ENCODE peak calls at places on chromosomes 13 and 19, in ten cellular contexts. X is heart left ventricle; E is body of pancreas; A is ascending aorta; V is small intestine; Y is CD8-positive, alpha-beta memory T cell; H is tibial artery; T is stomach; C is left lung; I is ovary. U is an unnamed sample.

GRCh38 chr13:101624210-101624922 is 171.9 kb downstream of the ITGBL1 start:
- DNase-seq in Y (no peak), V (no peak), A (no peak), X (no peak), E (no peak), C (no peak), I (no peak), T (no peak), H (no peak), U (peak; percentile 8)

GRCh38 chr13:59413121-59413520 is 750.6 kb downstream of the DIAPH3 start:
- DNase-seq in A (no peak), V (no peak), Y (no peak), I (no peak), C (no peak), H (no peak), E (no peak), X (no peak), T (no peak), U (no peak)

GRCh38 chr19:46919324-46919723 is 58.5 kb downstream of the ARHGAP35 start:
- DNase-seq in V (no peak), C (no peak), H (no peak), E (no peak), T (no peak), Y (no peak), I (no peak), X (no peak), A (no peak), U (no peak)

GRCh38 chr19:56137405-56137804 is 3.7 kb upstream of the ZNF444 start:
- DNase-seq in H (no peak), A (no peak), I (no peak), X (no peak), Y (no peak), V (peak; percentile 86), T (peak; percentile 93), E (peak; percentile 96), C (peak; percentile 73), U (no peak)

GRCh38 chr13:110334256-110334655 is 27.2 kb downstream of the COL4A2 start:
- DNase-seq in Y (no peak), I (no peak), C (no peak), A (no peak), E (no peak), X (no peak), V (no peak), H (peak; percentile 34), T (no peak), U (no peak)

GRCh38 chr19:1425102-1425842 is 12.9 kb upstream of the RPS15 start:
- DNase-seq in I (no peak), H (no peak), X (no peak), T (no peak), E (no peak), Y (no peak), A (no peak), C (no peak), V (no peak), U (no peak)

GRCh38 chr19:41356984-41357739 is 3.4 kb upstream of the TGFB1 start:
- DNase-seq in A (no peak), H (no peak), Y (no peak), I (no peak), C (no peak), V (no peak), X (no peak), T (no peak), E (peak; percentile 15), U (peak; percentile 54)

GRCh38 chr19:42352216-42352892 is 26.9 kb downstream of the MEGF8 start:
- DNase-seq in X (no peak), A (no peak), E (no peak), Y (no peak), H (no peak), I (no peak), C (no peak), V (no peak), T (no peak), U (no peak)

GRCh38 chr19:15197275-15198005 is 3.4 kb downstream of the NOTCH3 start:
- DNase-seq in C (no peak), V (no peak), X (no peak), I (no peak), H (peak; percentile 81), E (peak; percentile 24), T (no peak), A (no peak), Y (no peak), U (no peak)

GRCh38 chr19:15195381-15195964 is 5.3 kb downstream of the NOTCH3 start:
- DNase-seq in Y (no peak), V (no peak), E (peak; percentile 60), X (peak; percentile 48), I (no peak), C (peak; percentile 78), T (peak; percentile 56), A (peak; percentile 57), H (peak; percentile 97), U (peak; percentile 18)

GRCh38 chr19:15196683-15197005 is 4.2 kb downstream of the NOTCH3 start:
- DNase-seq in T (no peak), I (no peak), A (no peak), X (no peak), E (no peak), H (no peak), Y (no peak), C (no peak), V (no peak), U (no peak)

GRCh38 chr19:15195987-15196682 is 4.7 kb downstream of the NOTCH3 start:
- DNase-seq in Y (no peak), V (peak; percentile 86), T (peak; percentile 92), A (no peak), C (peak; percentile 79), I (no peak), E (peak; percentile 92), H (peak; percentile 81), X (no peak), U (no peak)

DNA sequence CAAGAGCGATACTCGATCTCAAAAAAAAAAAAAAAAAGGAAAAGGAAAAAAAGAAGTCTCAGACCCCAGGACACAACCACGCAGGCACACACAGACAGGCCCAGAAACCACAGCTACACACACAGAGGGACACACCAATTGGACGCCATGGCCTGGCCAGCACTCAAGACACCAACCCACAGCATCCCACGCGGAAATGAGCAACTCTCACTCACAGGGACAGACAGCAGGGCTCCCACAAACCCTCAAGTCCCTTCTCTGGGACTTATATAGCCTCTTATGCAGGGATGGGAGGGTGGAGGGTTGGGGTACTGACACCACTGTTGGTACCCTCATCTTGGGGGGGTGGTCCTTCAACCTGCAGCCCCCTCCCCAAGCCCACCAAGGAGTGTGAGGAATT is 5.9 kb downstream of the NOTCH3 start:
- DNase-seq in V (no peak), Y (no peak), I (no peak), H (peak; percentile 82), E (peak; percentile 46), T (no peak), A (no peak), X (peak; percentile 52), C (no peak), U (no peak)
- H3K27ac ChIP-seq in V (no peak overlapping the region), Y (no peak overlapping the region), I (no peak overlapping the region), H (peak overlapping the region; percentile 99), E (peak overlapping the region; percentile 86), T (no peak overlapping the region), A (peak overlapping the region; percentile 96), X (peak overlapping the region; percentile 52), C (peak overlapping the region; percentile 23), U (no peak overlapping the region)

DNA sequence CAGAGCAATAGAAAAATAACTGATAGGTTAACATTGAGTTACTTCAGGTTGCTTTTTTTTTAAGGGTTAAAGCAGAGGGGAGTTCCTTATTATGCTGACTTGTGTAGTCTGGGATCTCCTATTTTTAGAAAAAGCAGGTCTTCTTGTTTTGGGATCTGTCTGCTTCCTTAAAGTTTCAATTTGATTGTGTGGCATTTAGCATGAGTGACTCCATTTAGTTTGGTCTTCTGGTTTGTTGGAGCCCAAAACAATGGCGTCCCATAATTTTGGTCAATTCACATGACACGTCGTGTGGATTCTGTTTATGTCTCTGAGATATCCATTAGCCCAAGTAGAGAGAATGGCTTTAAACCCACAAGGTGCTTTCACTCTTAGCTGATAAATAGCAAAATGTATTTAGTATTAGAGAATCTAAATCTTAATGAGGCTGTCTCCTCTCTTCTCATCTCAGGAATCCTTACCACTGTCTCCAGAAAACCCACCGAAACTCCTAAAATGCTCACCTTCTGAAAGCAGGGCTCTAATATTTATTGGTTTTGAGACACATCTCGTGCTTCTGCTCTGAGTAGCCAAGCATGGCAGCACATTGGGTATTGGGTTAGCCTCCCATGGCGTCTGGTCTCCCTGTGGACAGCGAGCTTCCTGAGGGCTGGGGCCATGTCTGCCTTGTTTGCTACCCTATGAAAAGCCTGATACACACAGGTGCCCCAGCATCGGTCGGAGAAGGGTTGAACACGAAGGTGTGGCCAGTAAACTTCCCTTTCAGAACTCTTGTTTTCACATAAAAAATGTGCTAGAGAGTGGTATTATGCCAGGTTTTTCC is 67.2 kb upstream of the GPR183 start:
- DNase-seq in H (no peak), A (no peak), T (no peak), C (no peak), Y (no peak), X (no peak), V (no peak), E (no peak), I (no peak), U (peak; percentile 2)
- H3K4me1 ChIP-seq in H (no peaks in the 10 kb centered on the region), A (no peaks in the 10 kb centered on the region), T (no peaks in the 10 kb centered on the region), C (no peaks in the 10 kb centered on the region), Y (peaks cover 89% of the 10 kb centered on the region), X (peaks cover 4% of the 10 kb centered on the region), V (no peaks in the 10 kb centered on the region), E (no peaks in the 10 kb centered on the region), I (no peaks in the 10 kb centered on the region), U (peaks cover 60% of the 10 kb centered on the region)

DNA sequence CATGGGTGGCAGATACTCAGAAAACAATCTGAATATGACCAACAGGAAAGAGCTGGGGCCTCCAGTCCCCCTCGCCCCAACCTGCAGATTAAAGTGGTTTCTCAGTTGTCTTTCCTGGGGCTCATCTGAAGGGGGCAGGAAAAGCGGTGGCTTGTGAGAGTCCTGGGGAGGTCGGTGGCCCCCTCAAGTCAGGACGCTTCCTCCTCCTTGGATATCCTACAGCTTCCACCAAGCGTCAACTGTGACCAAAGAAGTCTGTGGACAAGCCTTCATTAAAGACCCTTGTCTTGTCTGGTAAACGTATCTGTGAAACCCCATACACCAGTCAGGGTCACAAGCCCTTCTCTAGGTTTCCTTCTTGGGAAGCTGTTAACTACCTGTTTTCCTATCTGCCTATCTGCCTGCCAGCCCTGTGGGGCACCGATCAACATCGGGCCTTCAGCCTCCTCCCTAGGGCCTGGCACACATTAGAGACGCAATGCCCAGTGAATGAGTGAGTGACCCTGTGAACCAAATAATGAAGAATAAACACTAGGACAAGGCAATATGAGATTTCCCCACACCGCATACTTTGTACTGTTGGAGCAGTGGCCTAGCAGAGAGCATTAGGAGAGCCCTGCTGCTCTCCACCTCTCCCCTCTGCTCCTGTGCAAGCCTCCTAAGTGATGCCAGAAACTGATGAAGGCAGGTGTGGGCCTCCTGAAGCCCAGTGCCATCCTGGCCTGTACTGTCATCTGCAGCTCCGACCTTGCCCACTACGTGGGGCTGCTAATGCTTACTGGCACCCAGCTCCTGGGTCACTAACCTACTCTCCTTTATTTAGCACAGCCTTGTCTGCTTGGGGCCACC is 1317.8 kb downstream of the UQCRFS1 start:
- DNase-seq in V (no peak), T (no peak), X (no peak), I (no peak), E (no peak), A (no peak), C (no peak), H (no peak), Y (no peak), U (no peak)
- H3K27ac ChIP-seq in V (no peak overlapping the region), T (no peak overlapping the region), X (no peak overlapping the region), I (no peak overlapping the region), E (no peak overlapping the region), A (no peak overlapping the region), C (no peak overlapping the region), H (no peak overlapping the region), Y (no peak overlapping the region), U (no peak overlapping the region)

DNA sequence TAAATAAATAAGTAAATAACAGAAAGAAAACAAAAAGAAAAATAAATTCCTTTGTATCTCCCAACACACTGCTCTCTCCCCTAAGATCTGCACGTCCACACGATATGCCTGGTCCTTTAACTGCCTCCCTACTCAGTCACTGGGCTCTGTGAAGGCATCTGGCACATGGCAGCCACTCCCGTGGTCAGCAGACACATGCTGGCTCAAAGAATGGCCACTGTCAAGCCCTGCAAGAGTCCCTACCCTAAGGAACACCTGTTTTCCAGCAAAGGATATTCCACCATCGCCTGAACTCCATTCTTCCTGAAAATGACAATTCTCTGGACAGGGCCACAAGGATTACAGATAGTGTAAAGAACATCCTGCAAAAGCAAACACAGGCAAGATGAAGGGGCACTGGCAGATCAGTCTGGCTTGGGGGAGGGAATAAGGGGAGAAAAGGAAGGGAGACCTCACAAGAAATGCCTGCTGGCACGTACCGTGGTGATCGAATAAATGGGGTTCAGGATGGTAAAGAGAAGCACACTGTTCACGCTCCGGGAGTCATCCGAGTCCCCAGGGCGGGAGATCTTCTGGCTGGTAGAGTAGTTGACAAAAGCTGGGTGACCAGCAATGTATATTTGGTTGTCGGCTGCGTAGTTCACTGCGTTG is 4.3 kb downstream of the HNRNPL start:
- DNase-seq in C (no peak), V (no peak), T (no peak), I (no peak), X (no peak), E (no peak), H (no peak), Y (no peak), A (no peak), U (no peak)
- H3K4me1 ChIP-seq in C (peaks cover 20% of the 10 kb centered on the region), V (no peaks in the 10 kb centered on the region), T (peaks cover 46% of the 10 kb centered on the region), I (peaks cover 10% of the 10 kb centered on the region), X (peaks cover 48% of the 10 kb centered on the region), E (peaks cover 61% of the 10 kb centered on the region), H (peaks cover 22% of the 10 kb centered on the region), Y (peaks cover 85% of the 10 kb centered on the region), A (peaks cover 9% of the 10 kb centered on the region), U (peaks cover 58% of the 10 kb centered on the region)